ENCODE peak calls at places on chromosomes 7 and 10, in four cellular contexts. M is activated naive CD4-positive, alpha-beta T cell treated with Interleukin-2 at 50 U/mL for 16 hours; S is PC-3; L is CD4-positive, CD25-positive, alpha-beta regulatory T cell. B is an unnamed sample.

GRCh38 chr7:38368191-38368605 is 94.8 kb upstream of the TARP start:
- DNase-seq in M (peak), S (peak), L (peak), B (peak)

GRCh38 chr7:44615149-44615611 is 8.8 kb downstream of the OGDH start:
- DNase-seq in M (peak), S (no peak), L (no peak), B (no peak)

GRCh38 chr7:20778063-20778721 is 8.5 kb downstream of the SP8 start:
- DNase-seq in M (no peak), S (peak), L (no peak), B (no peak)

GRCh38 chr7:51043461-51043860 is 260.8 kb upstream of the GRB10 start:
- DNase-seq in M (no peak), S (no peak), L (no peak), B (no peak)

GRCh38 chr10:62732841-62733653 is 71.5 kb upstream of the ADO start:
- DNase-seq in M (peak), S (peak), L (peak), B (peak)

GRCh38 chr7:31788445-31788844 is 101.4 kb downstream of the PPP1R17 start:
- DNase-seq in M (no peak), S (no peak), L (no peak), B (peak)

GRCh38 chr7:27842851-27843250 is 102.9 kb downstream of the TAX1BP1 start:
- DNase-seq in M (no peak), S (no peak), L (no peak), B (no peak)

GRCh38 chr7:7707756-7708310 is 10.6 kb downstream of the RPA3 start:
- DNase-seq in M (no peak), S (peak), L (no peak), B (peak)

GRCh38 chr7:102117743-102118142 is 168.9 kb upstream of the SH2B2 start:
- DNase-seq in M (no peak), S (no peak), L (no peak), B (peak)

GRCh38 chr7:101564778-101565211 is 64.3 kb downstream of the MYL10 start:
- DNase-seq in M (no peak), S (peak), L (no peak), B (peak)

GRCh38 chr10:4651404-4652037 is 174.5 kb upstream of the AKR1E2 start:
- DNase-seq in M (peak), S (peak), L (no peak), B (peak)

GRCh38 chr7:81211617-81212016 is 292.8 kb upstream of the SEMA3C start:
- DNase-seq in M (no peak), S (no peak), L (no peak), B (peak)

GRCh38 chr10:99852481-99853213 is 70.2 kb downstream of the ABCC2 start:
- DNase-seq in M (no peak), S (no peak), L (no peak), B (no peak)

GRCh38 chr10:111211241-111211640 is 134.4 kb downstream of the ADRA2A start:
- DNase-seq in M (no peak), S (no peak), L (no peak), B (no peak)

GRCh38 chr10:18204050-18204449 is 63.8 kb downstream of the CACNB2 start:
- DNase-seq in M (no peak), S (no peak), L (peak), B (no peak)

GRCh38 chr7:95798401-95798930 is 26.1 kb downstream of the DYNC1I1 start:
- DNase-seq in M (no peak), S (peak), L (no peak), B (no peak)

GRCh38 chr7:79610905-79611304 is 157.4 kb upstream of the MAGI2 start:
- DNase-seq in M (no peak), S (no peak), L (no peak), B (no peak)

GRCh38 chr7:31948041-31948440 is 122.2 kb downstream of the PDE1C start:
- DNase-seq in M (no peak), S (peak), L (no peak), B (peak)

GRCh38 chr7:30225863-30226361 is 58.5 kb upstream of the ZNRF2 start:
- DNase-seq in M (no peak), S (peak), L (no peak), B (peak)

GRCh38 chr10:132868995-132869394 is 73.4 kb downstream of the CFAP46 start:
- DNase-seq in M (no peak), S (no peak), L (no peak), B (no peak)

GRCh38 chr10:131435760-131436448 is 124.4 kb upstream of the TCERG1L start:
- DNase-seq in M (no peak), S (peak), L (no peak), B (no peak)

GRCh38 chr10:75283150-75284096 is 47.7 kb upstream of the COMTD1 start:
- DNase-seq in M (no peak), S (no peak), L (no peak), B (no peak)

GRCh38 chr7:114663502-114663901 is 248.9 kb downstream of the FOXP2 start:
- DNase-seq in M (no peak), S (peak), L (no peak), B (peak)

GRCh38 chr10:130960531-130960930 is 351.0 kb downstream of the TCERG1L start:
- DNase-seq in M (no peak), S (no peak), L (no peak), B (no peak)

GRCh38 chr10:33087142-33087541 is 129.1 kb upstream of the ITGB1 start:
- DNase-seq in M (no peak), S (no peak), L (no peak), B (no peak)

GRCh38 chr10:103559776-103560175 is 66.3 kb downstream of the NEURL1 start:
- DNase-seq in M (no peak), S (no peak), L (no peak), B (no peak)

GRCh38 chr7:151244871-151245346 is 3.6 kb downstream of the SMARCD3 start:
- DNase-seq in M (no peak), S (no peak), L (no peak), B (no peak)

GRCh38 chr7:55524558-55525310 is 47.6 kb downstream of the VOPP1 start:
- DNase-seq in M (no peak), S (no peak), L (no peak), B (no peak)

GRCh38 chr7:112202819-112203218 is 3.4 kb downstream of the DOCK4 start:
- DNase-seq in M (no peak), S (peak), L (peak), B (peak)

GRCh38 chr10:74981831-74982633 is 129.4 kb upstream of the SAMD8 start:
- DNase-seq in M (no peak), S (no peak), L (no peak), B (no peak)

GRCh38 chr7:7976677-7977076 is 8.1 kb downstream of the GLCCI1 start:
- DNase-seq in M (no peak), S (no peak), L (peak), B (no peak)

GRCh38 chr7:2815523-2816240 is 28.4 kb downstream of the GNA12 start:
- DNase-seq in M (no peak), S (no peak), L (no peak), B (no peak)

GRCh38 chr10:116737582-116738358 is 4.6 kb downstream of the HSPA12A start:
- DNase-seq in M (no peak), S (no peak), L (no peak), B (peak)

GRCh38 chr10:102758226-102758932 is 14.6 kb downstream of the WBP1L start:
- DNase-seq in M (no peak), S (no peak), L (no peak), B (no peak)

GRCh38 chr7:47333131-47333887 is 248.6 kb downstream of the TNS3 start:
- DNase-seq in M (no peak), S (no peak), L (no peak), B (no peak)